ENCODE peak calls at places on chromosomes 1 and 21, in five cellular contexts. F is hepatocyte, L is MM.1S, Y is HCT116, M is GM23338. J is an unnamed sample.
A peak's percentile ranks its signal among the peaks of the same experiment; 100 is the strongest.

GRCh38 chr1:203158967-203159665 is 16.5 kb downstream of the MYBPH start:
- DNase-seq in M (no peak), L (no peak), F (no peak), Y (no peak), J (no peak)

GRCh38 chr1:59162665-59163064 is 134.2 kb upstream of the FGGY start:
- DNase-seq in F (no peak), L (no peak), Y (no peak), M (no peak), J (peak; percentile 40)

GRCh38 chr1:159185121-159185520 is 13.7 kb downstream of the CADM3 start:
- DNase-seq in L (no peak), M (no peak), F (no peak), Y (no peak), J (no peak)

GRCh38 chr1:201633811-201634210 is 94.9 kb downstream of the NAV1 start:
- DNase-seq in M (no peak), F (no peak), Y (no peak), L (no peak), J (peak; percentile 38)

GRCh38 chr1:77950873-77951272 is 28.0 kb downstream of the FUBP1 start:
- DNase-seq in M (no peak), L (peak; percentile 67), F (no peak), Y (no peak), J (no peak)

GRCh38 chr1:17976843-17977242 is 130.8 kb upstream of the IGSF21 start:
- DNase-seq in L (no peak), Y (no peak), F (no peak), M (peak; percentile 34), J (no peak)

GRCh38 chr1:42168798-42169197 is 4.3 kb upstream of the GUCA2A start:
- DNase-seq in M (no peak), Y (no peak), F (no peak), L (no peak), J (no peak)

GRCh38 chr1:228079013-228079412 is 3.5 kb upstream of the ARF1 start:
- DNase-seq in Y (no peak), M (no peak), L (no peak), F (no peak), J (no peak)

GRCh38 chr1:154788886-154789285 is 81.2 kb downstream of the KCNN3 start:
- DNase-seq in Y (no peak), M (no peak), F (no peak), L (no peak), J (no peak)

GRCh38 chr1:150751443-150751842 is 14.1 kb downstream of the CTSS start:
- DNase-seq in L (no peak), F (no peak), Y (no peak), M (no peak), J (no peak)

GRCh38 chr1:203282720-203283542 is 22.4 kb upstream of the BTG2 start:
- DNase-seq in F (peak; percentile 69), L (no peak), M (no peak), Y (no peak), J (no peak)

GRCh38 chr1:98693385-98693784 is 31.9 kb downstream of the SNX7 start:
- DNase-seq in M (no peak), F (no peak), L (no peak), Y (no peak), J (no peak)

GRCh38 chr1:94058766-94059165 is 62.2 kb downstream of the ABCA4 start:
- DNase-seq in M (no peak), F (no peak), L (no peak), Y (no peak), J (no peak)

GRCh38 chr1:114552106-114552639 is 29.2 kb downstream of the BCAS2 start:
- DNase-seq in M (no peak), F (no peak), L (no peak), Y (no peak), J (no peak)

GRCh38 chr1:172727956-172728603 is 69.2 kb downstream of the FASLG start:
- DNase-seq in L (peak; percentile 87), M (peak; percentile 90), Y (peak; percentile 63), F (no peak), J (peak; percentile 51)

GRCh38 chr1:189438808-189439207 is 1038.9 kb downstream of the BRINP3 start:
- DNase-seq in L (no peak), F (peak; percentile 3), M (no peak), Y (no peak), J (no peak)

GRCh38 chr1:158945061-158945460 is 13.7 kb downstream of the PYHIN1 start:
- DNase-seq in L (no peak), M (no peak), Y (no peak), F (no peak), J (no peak)

GRCh38 chr1:31705080-31705866 is 1.5 kb upstream of the COL16A1 start:
- DNase-seq in Y (no peak), M (peak; percentile 88), L (peak; percentile 16), F (peak; percentile 91), J (peak; percentile 82)

GRCh38 chr1:13554798-13555197 is 28.8 kb upstream of the PDPN start:
- DNase-seq in F (no peak), Y (no peak), L (no peak), M (no peak), J (no peak)

GRCh38 chr1:21149862-21150432 is 26.8 kb downstream of the EIF4G3 start:
- DNase-seq in F (peak; percentile 54), L (no peak), Y (peak; percentile 72), M (peak; percentile 31), J (peak; percentile 96)

GRCh38 chr1:245549981-245550701 is 395.4 kb downstream of the KIF26B start:
- DNase-seq in F (no peak), Y (no peak), M (peak; percentile 18), L (no peak), J (peak; percentile 51)

GRCh38 chr1:228367798-228368791 is 38.5 kb downstream of the TRIM11 start:
- DNase-seq in F (peak; percentile 80), L (no peak), M (peak; percentile 62), Y (no peak), J (no peak)

GRCh38 chr1:165896277-165896676 is 68.9 kb downstream of the UCK2 start:
- DNase-seq in Y (no peak), M (no peak), F (no peak), L (no peak), J (peak; percentile 98)

GRCh38 chr1:41618066-41618825 is 133.8 kb upstream of the EDN2 start:
- DNase-seq in M (no peak), Y (no peak), L (no peak), F (no peak), J (peak; percentile 46)

GRCh38 chr1:114669562-114670082 is at the start of gene DENND2C:
- DNase-seq in M (peak; percentile 82), Y (no peak), F (no peak), L (peak; percentile 41), J (no peak)

GRCh38 chr1:119475866-119476439 is 31.1 kb upstream of the HSD3B1 start:
- DNase-seq in M (peak; percentile 95), Y (peak; percentile 33), F (peak; percentile 83), L (peak; percentile 31), J (peak; percentile 47)

GRCh38 chr21:16708431-16708830 is 804.4 kb upstream of the CXADR start:
- DNase-seq in Y (no peak), M (no peak), F (no peak), L (no peak), J (peak; percentile 68)

GRCh38 chr21:45043541-45044020 is 30.8 kb upstream of the ADARB1 start:
- DNase-seq in F (no peak), M (no peak), L (no peak), Y (no peak), J (no peak)

DNA sequence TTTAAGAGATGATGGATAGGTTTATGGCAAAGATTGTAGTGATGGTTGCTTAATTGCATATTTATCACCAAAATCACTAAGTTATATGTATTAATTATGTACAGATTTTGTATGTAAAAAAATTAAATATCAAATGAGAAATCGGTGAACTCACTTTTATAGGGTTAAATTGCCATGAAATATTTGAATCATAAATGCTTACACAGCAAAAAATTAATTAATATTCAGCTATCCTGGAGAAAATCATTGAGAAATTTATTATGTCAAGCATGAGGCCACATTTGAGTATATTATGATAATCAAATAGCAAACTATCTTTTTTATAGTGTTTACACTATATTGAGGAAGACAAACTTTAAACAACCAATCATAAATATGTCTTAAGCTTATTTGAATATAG is 239.4 kb upstream of the BRINP3 start:
- DNase-seq in M (no peak), F (no peak), L (no peak), Y (no peak), J (no peak)
- TF ChIP-seq EZH2phosphoT487 in M (no peak), F (no peak), L (no peak), Y (no peak), J (no peak)

GRCh38 chr1:111814305-111814628 is 58.6 kb downstream of the DDX20 start:
- DNase-seq in L (no peak), F (no peak), M (no peak), Y (no peak), J (no peak)
- TF ChIP-seq EZH2phosphoT487 in L (no peak), F (no peak), M (no peak), Y (no peak), J (no peak)

GRCh38 chr1:100912019-100912418 is 16.1 kb downstream of the SLC30A7 start:
- DNase-seq in Y (no peak), M (no peak), L (no peak), F (no peak), J (no peak)
- TF ChIP-seq EZH2phosphoT487 in Y (no peak), M (no peak), L (no peak), F (no peak), J (no peak)

DNA sequence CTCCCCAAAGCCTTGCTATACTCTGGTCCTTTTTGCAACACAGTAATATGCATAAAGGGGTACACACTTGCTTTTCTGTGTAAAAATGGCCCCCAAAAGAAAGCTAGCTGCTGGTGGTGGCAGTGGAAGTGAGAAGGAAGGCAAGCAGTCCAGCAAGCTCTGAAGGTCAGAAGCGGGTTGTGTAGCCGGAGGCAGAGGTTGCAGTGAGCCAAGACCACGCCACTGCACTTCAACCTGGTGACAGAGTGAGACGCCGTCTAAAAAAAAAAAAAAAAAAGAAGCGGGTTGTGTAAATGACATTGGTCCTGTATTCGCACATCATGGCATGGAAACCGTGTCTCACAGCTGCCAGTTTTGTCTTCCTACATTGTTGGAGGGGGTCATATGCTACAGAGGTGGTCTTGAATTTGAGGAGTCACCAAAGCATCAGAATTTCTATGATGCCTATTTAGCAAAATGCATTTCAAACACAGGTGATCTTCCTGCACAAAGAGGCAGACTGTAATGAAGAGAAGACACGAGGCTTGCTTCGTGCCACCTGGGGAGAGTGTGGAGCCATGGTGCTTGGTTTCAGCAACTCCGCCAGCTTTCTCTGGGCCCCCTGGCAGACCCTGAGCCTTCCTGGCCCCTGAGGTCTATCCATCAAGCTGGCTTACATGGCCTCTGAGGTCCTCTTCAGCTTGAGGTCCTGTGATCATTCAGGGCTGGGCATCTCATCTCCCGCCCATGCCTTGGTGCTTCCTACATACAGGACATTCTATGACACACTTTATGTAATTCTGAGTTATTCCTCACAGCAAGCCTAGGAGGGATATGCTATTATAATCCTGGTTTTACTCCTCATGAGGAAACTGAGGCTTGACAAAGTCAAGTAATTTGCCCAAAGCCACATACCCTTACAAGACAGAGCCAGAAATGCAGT is 71.0 kb downstream of the TOMM20 start:
- DNase-seq in M (no peak), Y (no peak), F (no peak), L (no peak), J (no peak)
- TF ChIP-seq EZH2phosphoT487 in M (no peak), Y (no peak), F (no peak), L (no peak), J (no peak)

GRCh38 chr1:5724847-5725246 is 267.4 kb downstream of the NPHP4 start:
- DNase-seq in M (no peak), F (no peak), Y (no peak), L (no peak), J (no peak)
- TF ChIP-seq EZH2phosphoT487 in M (no peak), F (no peak), Y (no peak), L (no peak), J (no peak)

DNA sequence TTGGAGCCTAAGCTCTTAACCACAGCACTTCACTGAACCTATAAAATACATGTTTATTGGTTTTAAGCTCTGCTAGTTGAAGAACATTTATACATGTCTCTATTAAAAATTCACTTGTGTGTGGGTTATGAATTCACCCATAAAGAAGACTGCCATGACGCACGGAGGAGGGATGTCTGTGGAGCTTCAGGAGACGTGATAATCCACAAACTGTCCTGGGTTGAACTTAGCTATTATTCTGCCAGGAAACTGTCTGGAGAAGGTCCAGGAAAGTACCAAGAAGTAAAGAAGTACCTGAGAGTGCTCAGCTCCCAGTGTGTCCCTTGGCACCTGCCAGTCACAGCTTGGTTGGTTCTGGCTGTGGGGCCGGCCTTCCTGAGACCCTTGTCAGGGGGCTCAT is 56.3 kb downstream of the DDR2 start:
- DNase-seq in Y (no peak), L (no peak), M (no peak), F (no peak), J (no peak)
- TF ChIP-seq EZH2phosphoT487 in Y (no peak), L (no peak), M (no peak), F (no peak), J (no peak)